ENCODE peak calls at places on chromosomes 16 and 17, in six cellular contexts. K, F, E, X, B and S are unnamed samples.

GRCh38 chr17:40648326-40648968 is 829 bp upstream of the SMARCE1 start:
- DNase-seq in K (no peak), F (no peak), E (peak), X (peak), B (peak), S (peak)

GRCh38 chr17:78990349-78991016 is 10.8 kb upstream of the LGALS3BP start:
- DNase-seq in K (no peak), F (no peak), E (peak), X (no peak), B (no peak), S (no peak)

GRCh38 chr17:65656390-65657250 is 95.2 kb upstream of the AXIN2 start:
- DNase-seq in K (peak), F (no peak), E (no peak), X (no peak), B (no peak), S (no peak)

GRCh38 chr16:87328846-87329245 is 11.7 kb upstream of the C16orf95 start:
- DNase-seq in K (no peak), F (no peak), E (no peak), X (no peak), B (no peak), S (no peak)

GRCh38 chr17:50833396-50834125 is 1.8 kb upstream of the WFIKKN2 start:
- DNase-seq in K (no peak), F (no peak), E (no peak), X (no peak), B (no peak), S (no peak)

GRCh38 chr17:19876524-19877161 is 8.9 kb upstream of the ULK2 start:
- DNase-seq in K (no peak), F (no peak), E (peak), X (no peak), B (no peak), S (no peak)

GRCh38 chr17:50051082-50051576 is 4.8 kb upstream of the ITGA3 start:
- DNase-seq in K (no peak), F (peak), E (no peak), X (peak), B (peak), S (peak)

GRCh38 chr16:19113577-19114358 is at the start of gene ITPRIPL2:
- DNase-seq in K (peak), F (peak), E (peak), X (peak), B (peak), S (peak)

GRCh38 chr16:63998-64913 is 8.2 kb downstream of the RHBDF1 start:
- DNase-seq in K (no peak), F (no peak), E (no peak), X (no peak), B (no peak), S (no peak)

GRCh38 chr17:77508047-77508715 is 367.4 kb downstream of the SEC14L1 start:
- DNase-seq in K (no peak), F (no peak), E (no peak), X (no peak), B (no peak), S (no peak)

GRCh38 chr17:20143740-20144139 is 134.6 kb downstream of the SPECC1 start:
- DNase-seq in K (no peak), F (no peak), E (no peak), X (no peak), B (no peak), S (no peak)

GRCh38 chr17:70006159-70006558 is 68.9 kb upstream of the KCNJ16 start:
- DNase-seq in K (no peak), F (no peak), E (no peak), X (no peak), B (no peak), S (no peak)

GRCh38 chr16:87931504-87931903 is 4.8 kb downstream of the CA5A start:
- DNase-seq in K (no peak), F (no peak), E (no peak), X (no peak), B (no peak), S (no peak)

GRCh38 chr17:78722101-78722761 is 59.8 kb downstream of the CYTH1 start:
- DNase-seq in K (peak), F (no peak), E (peak), X (no peak), B (no peak), S (no peak)

GRCh38 chr17:77002103-77003045 is 134.2 kb downstream of the MGAT5B start:
- DNase-seq in K (no peak), F (peak), E (no peak), X (no peak), B (peak), S (peak)